ENCODE peak calls at places on chromosome 14, in nine cellular contexts. L is skeletal muscle cell; F is activated T-cell treated with anti-CD3 and anti-CD28 coated beads for 1 hour; V is stimulated activated CD8-positive, alpha-beta memory T cell treated with anti-CD3 and anti-CD28 coated beads, Interleukin-15, amount 100 ng/mL, for 1 hour; Y is PC-3; E is adipocyte; J is amniotic stem cell; S is NCI-H1417 treated with DMSO at 0.1 percent for 48 hours; C is pons. W is an unnamed sample.

GRCh38 chr14:68791078-68791983 is 1.5 kb downstream of the ZFP36L1 start:
- DNase-seq in L (no peak), F (no peak), V (no peak), Y (peak), E (peak), J (no peak), S (no peak), C (peak), W (peak)

GRCh38 chr14:80784824-80785223 is 156.7 kb downstream of the CEP128 start:
- DNase-seq in L (no peak), F (no peak), V (no peak), Y (no peak), E (peak), J (no peak), S (no peak), C (peak), W (no peak)

GRCh38 chr14:80202888-80203562 is 8.3 kb downstream of the DIO2 start:
- DNase-seq in L (no peak), F (no peak), V (no peak), Y (peak), E (no peak), J (no peak), S (no peak), C (no peak), W (no peak)

GRCh38 chr14:75751291-75751690 is 90.2 kb downstream of the TTLL5 start:
- DNase-seq in L (no peak), F (no peak), V (no peak), Y (no peak), E (no peak), J (no peak), S (no peak), C (no peak), W (no peak)

GRCh38 chr14:103121161-103121845 is 2.0 kb upstream of the TNFAIP2 start:
- DNase-seq in L (no peak), F (no peak), V (no peak), Y (no peak), E (no peak), J (no peak), S (no peak), C (peak), W (no peak)

GRCh38 chr14:97120204-97121120 is 323.3 kb downstream of the VRK1 start:
- DNase-seq in L (no peak), F (peak), V (peak), Y (peak), E (no peak), J (no peak), S (no peak), C (no peak), W (no peak)

GRCh38 chr14:35333347-35333730 is 41.2 kb downstream of the PSMA6 start:
- DNase-seq in L (no peak), F (no peak), V (no peak), Y (no peak), E (no peak), J (no peak), S (no peak), C (no peak), W (no peak)

GRCh38 chr14:104567141-104567956 is 12.2 kb upstream of the C14orf180 start:
- DNase-seq in L (no peak), F (no peak), V (no peak), Y (no peak), E (no peak), J (no peak), S (no peak), C (no peak), W (no peak)

GRCh38 chr14:29716150-29716549 is 211.5 kb downstream of the PRKD1 start:
- DNase-seq in L (peak), F (no peak), V (no peak), Y (no peak), E (peak), J (no peak), S (no peak), C (peak), W (peak)

GRCh38 chr14:100290607-100291304 is 15.5 kb downstream of the SLC25A29 start:
- DNase-seq in L (no peak), F (no peak), V (no peak), Y (no peak), E (no peak), J (no peak), S (no peak), C (peak), W (no peak)

GRCh38 chr14:21723431-21724045 is 49.9 kb upstream of the OR4E1 start:
- DNase-seq in L (no peak), F (peak), V (no peak), Y (peak), E (no peak), J (no peak), S (no peak), C (peak), W (peak)

GRCh38 chr14:50333010-50333409 is 20.9 kb downstream of the DMAC2L start:
- DNase-seq in L (peak), F (no peak), V (no peak), Y (peak), E (peak), J (no peak), S (no peak), C (no peak), W (no peak)

GRCh38 chr14:58455593-58456265 is 28.2 kb downstream of the KIAA0586 start:
- DNase-seq in L (no peak), F (no peak), V (no peak), Y (peak), E (peak), J (peak), S (no peak), C (no peak), W (peak)

GRCh38 chr14:24425704-24426103 is 3.8 kb downstream of the CBLN3 start:
- DNase-seq in L (peak), F (no peak), V (no peak), Y (peak), E (peak), J (peak), S (no peak), C (no peak), W (no peak)